ENCODE peak calls at places on chromosome 17, in ten cellular contexts. B is OCI-LY7, P is tibial artery, K is adipocyte, S is aorta, D is Peyer's patch, E is right cardiac atrium, W is fibroblast of lung, T is A549, L is HAP-1. U is an unnamed sample.

GRCh38 chr17:67139784-67140665 is 95.7 kb downstream of the CACNG1 start:
- DNase-seq in S (no peak), W (peak; percentile 61), B (no peak), T (no peak), L (no peak), P (no peak), D (no peak), E (peak; percentile 20), K (peak; percentile 55), U (no peak)

GRCh38 chr17:41338961-41339485 is 11.6 kb downstream of the KRT33A start:
- DNase-seq in K (peak; percentile 46), D (no peak), S (no peak), P (no peak), W (no peak), L (no peak), T (no peak), E (no peak), B (no peak), U (no peak)

GRCh38 chr17:1920948-1921351 is 91.1 kb downstream of the RPA1 start:
- DNase-seq in T (no peak), P (no peak), D (no peak), S (no peak), B (no peak), K (no peak), E (no peak), L (no peak), W (peak; percentile 21), U (no peak)

GRCh38 chr17:7687908-7688807 is at the start of gene WRAP53:
- DNase-seq in L (peak; percentile 99), S (peak; percentile 98), P (peak; percentile 99), T (peak; percentile 98), D (peak; percentile 96), W (peak; percentile 99), B (peak; percentile 98), E (peak; percentile 99), K (peak; percentile 100), U (peak; percentile 96)

GRCh38 chr17:64723781-64724180 is 61.7 kb upstream of the SMURF2 start:
- DNase-seq in L (no peak), D (no peak), K (no peak), W (peak; percentile 20), B (no peak), P (no peak), E (no peak), T (no peak), S (no peak), U (no peak)

GRCh38 chr17:30346211-30346831 is 12.5 kb upstream of the TMIGD1 start:
- DNase-seq in K (no peak), L (no peak), B (no peak), T (no peak), E (no peak), D (no peak), S (no peak), P (no peak), W (no peak), U (no peak)

GRCh38 chr17:37770631-37771518 is 26.0 kb upstream of the HNF1B start:
- DNase-seq in E (peak; percentile 73), D (no peak), S (peak; percentile 49), W (peak; percentile 51), L (peak; percentile 21), P (no peak), B (peak; percentile 6), K (peak; percentile 90), T (peak; percentile 79), U (peak; percentile 29)

GRCh38 chr17:8994319-8994718 is 27.0 kb upstream of the NTN1 start:
- DNase-seq in L (peak; percentile 56), S (peak; percentile 80), T (no peak), D (peak; percentile 68), E (peak; percentile 89), K (peak; percentile 73), W (peak; percentile 16), P (peak; percentile 39), B (peak; percentile 45), U (peak; percentile 73)

GRCh38 chr17:681738-682137 is 32.9 kb downstream of the VPS53 start:
- DNase-seq in W (peak; percentile 84), S (no peak), D (no peak), T (no peak), B (no peak), L (peak; percentile 42), P (no peak), K (peak; percentile 80), E (no peak), U (no peak)

GRCh38 chr17:40283662-40284061 is 4.0 kb upstream of the CDC6 start:
- DNase-seq in P (no peak), T (peak; percentile 46), B (no peak), S (no peak), W (peak; percentile 99), D (no peak), K (peak; percentile 75), L (no peak), E (no peak), U (no peak)

GRCh38 chr17:62628845-62629555 is 1.5 kb downstream of the MRC2 start:
- DNase-seq in K (peak; percentile 75), D (no peak), T (no peak), E (peak; percentile 81), P (no peak), B (no peak), W (peak; percentile 67), L (no peak), S (peak; percentile 73), U (no peak)

GRCh38 chr17:7633093-7633492 is 3.2 kb downstream of the SHBG start:
- DNase-seq in P (no peak), S (no peak), D (no peak), W (no peak), E (no peak), L (no peak), B (no peak), T (no peak), K (no peak), U (no peak)

GRCh38 chr17:8859029-8859803 is 8.3 kb downstream of the PIK3R6 start:
- DNase-seq in P (no peak), D (peak; percentile 38), S (no peak), B (no peak), T (no peak), E (no peak), L (no peak), K (peak; percentile 22), W (peak; percentile 45), U (no peak)

DNA sequence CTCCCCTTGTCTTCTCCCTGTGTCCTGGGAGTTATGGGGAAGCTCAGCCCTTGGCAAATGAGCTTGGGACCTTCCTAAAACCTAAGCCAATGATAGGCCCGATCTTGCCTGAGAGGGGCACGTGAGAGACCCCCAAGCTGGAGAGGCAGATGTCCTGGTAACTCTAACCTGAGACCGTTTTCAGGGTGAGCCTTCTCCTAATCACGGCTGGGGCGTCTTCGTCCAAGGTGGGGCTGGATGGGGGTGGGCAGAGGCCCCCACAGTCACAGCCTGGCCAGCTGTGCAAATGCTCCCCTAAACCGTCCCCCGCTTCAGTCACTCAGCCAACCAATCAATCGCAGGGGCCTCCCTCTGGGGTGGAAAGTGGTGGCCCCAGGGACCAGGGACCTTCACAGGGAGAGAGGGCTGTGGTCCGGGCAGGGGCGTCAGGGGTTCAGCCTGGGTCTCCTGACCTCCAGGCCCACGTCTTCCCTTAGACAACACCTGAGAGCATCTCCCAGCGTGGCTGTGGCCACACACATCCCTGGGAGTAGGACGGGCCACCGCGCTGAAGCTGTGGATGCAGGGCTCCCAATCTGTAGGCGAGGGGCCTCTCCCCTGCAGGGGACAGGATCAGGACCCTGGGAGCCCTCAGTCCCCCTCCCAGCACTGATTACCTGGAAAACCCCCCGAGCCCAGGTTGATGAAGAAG is 30.6 kb downstream of the ACTG1 start:
- DNase-seq in S (no peak), D (no peak), W (no peak), P (no peak), L (no peak), T (no peak), K (no peak), E (no peak), B (no peak), U (no peak)
- H3K4me3 ChIP-seq in S (peak overlapping the region; percentile 22), D (peak overlapping the region; percentile 49), W (peak overlapping the region; percentile 21), P (peak overlapping the region; percentile 58), L (no peak overlapping the region), T (peak overlapping the region; percentile 43), K (peak overlapping the region; percentile 73), E (peak overlapping the region; percentile 50), B (no peak overlapping the region), U (peak overlapping the region; percentile 70)

DNA sequence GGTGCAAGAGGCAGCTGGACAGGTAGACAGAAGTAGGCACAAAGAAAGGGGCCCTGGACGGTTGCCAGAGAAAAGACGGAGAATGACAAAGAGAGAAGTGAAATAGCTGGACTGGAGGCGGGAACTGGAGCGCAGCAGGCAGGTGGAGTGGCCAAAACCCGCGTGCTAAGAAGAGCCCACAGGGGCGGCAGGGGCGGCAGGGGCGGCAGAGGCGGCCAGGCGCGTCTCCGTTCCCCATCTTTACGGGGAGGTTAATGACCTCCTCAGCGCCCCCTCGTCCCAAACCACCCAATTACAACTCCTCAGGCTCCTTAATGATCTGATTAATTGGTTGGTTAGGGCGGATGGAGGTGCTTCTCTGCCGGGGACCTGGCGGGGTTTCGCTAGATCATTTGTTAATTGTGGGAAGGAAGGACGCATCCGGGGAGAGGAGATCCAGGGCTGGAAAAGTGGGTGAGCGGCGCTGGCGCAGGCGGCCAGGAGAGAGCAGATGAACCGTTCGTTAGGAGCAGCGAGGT is 15.4 kb upstream of the HOXB9 start:
- DNase-seq in K (no peak), S (no peak), B (no peak), W (no peak), E (no peak), P (no peak), L (no peak), T (no peak), D (no peak), U (no peak)
- H3K4me1 ChIP-seq in K (no peaks in the 10 kb centered on the region), S (no peaks in the 10 kb centered on the region), B (no peaks in the 10 kb centered on the region), W (no peaks in the 10 kb centered on the region), E (no peaks in the 10 kb centered on the region), P (peaks cover 2% of the 10 kb centered on the region), L (peaks cover 3% of the 10 kb centered on the region), T (peaks cover 67% of the 10 kb centered on the region), D (peaks cover 40% of the 10 kb centered on the region), U (peaks cover 9% of the 10 kb centered on the region)

GRCh38 chr17:44758414-44759095 is at the start of gene ADAM11:
- DNase-seq in L (no peak), S (no peak), W (no peak), T (peak; percentile 74), D (no peak), P (no peak), K (peak; percentile 50), E (no peak), B (no peak), U (no peak)
- H3K4me3 ChIP-seq in L (peak within 1 kb of the TSS; percentile 56), S (peak within 1 kb of the TSS; percentile 41), W (peak within 1 kb of the TSS; percentile 21), T (peak within 1 kb of the TSS; percentile 64), D (peak within 1 kb of the TSS; percentile 55), P (peak within 1 kb of the TSS; percentile 49), K (no peak within 1 kb of the TSS), E (peak within 1 kb of the TSS; percentile 69), B (no peak within 1 kb of the TSS), U (peak within 1 kb of the TSS; percentile 74)

DNA sequence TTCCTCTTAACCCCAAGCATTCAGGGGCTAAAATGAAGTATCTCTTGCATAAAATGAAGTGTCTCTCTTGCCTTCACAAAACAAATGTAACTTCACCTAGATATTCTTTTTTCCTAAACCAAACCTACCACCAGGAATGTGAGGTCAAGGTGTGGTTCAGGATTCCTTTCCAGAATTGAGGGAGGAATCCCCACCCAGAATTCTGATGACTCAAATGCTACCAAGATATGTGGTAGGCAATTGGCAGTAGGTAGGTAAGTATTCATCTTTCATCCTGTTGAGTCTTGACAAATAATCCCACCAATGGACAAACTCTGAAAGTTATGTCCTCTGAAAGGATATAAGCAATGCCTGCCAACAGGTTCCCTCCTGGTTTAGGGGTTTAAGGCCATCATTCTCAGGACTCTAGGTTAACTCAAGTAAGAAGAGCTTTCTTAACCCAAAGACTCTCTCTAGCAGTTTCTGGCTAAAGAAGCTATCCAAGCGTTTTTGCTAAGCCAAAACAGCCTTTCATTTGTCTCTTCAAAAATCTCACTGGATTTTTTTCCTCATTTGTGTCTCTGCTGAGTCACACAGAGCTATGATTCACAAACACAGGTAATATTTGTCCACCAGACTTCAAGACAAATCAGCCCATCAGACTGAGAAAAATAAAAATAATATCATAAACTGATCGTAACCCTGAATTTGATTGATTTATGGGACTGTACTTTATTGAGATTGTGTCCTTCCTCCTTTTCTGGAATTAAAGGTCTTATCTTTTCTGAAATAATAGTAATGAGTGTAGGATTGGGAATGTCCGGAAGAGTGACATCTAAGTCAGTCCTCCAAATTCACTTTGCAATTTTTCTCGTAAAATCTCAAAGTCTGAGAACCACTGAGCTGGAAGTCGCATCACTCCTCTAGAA is 26.0 kb downstream of the TRIM16 start:
- DNase-seq in D (no peak), K (no peak), T (no peak), B (no peak), L (no peak), S (no peak), W (peak; percentile 54), P (no peak), E (no peak), U (no peak)
- H3K4me1 ChIP-seq in D (no peaks in the 10 kb centered on the region), K (peaks cover 3% of the 10 kb centered on the region), T (peaks cover 33% of the 10 kb centered on the region), B (no peaks in the 10 kb centered on the region), L (peaks cover 26% of the 10 kb centered on the region), S (no peaks in the 10 kb centered on the region), W (no peaks in the 10 kb centered on the region), P (no peaks in the 10 kb centered on the region), E (peaks cover 9% of the 10 kb centered on the region), U (peaks cover 24% of the 10 kb centered on the region)